ENCODE peak calls at places on chromosomes 4 and X, in six cellular contexts. D is small intestine, N is right lobe of liver, H is colonic mucosa, T is pancreas, X is fibroblast of lung. G is an unnamed sample. For H3K4me1, the result is how much of the 10 kb centered on the place peaks cover.

GRCh38 chr4:113145519-113146291 is 96.3 kb downstream of the ANK2 start:
- DNase-seq in T (no peak), N (no peak), H (no peak), X (no peak), D (peak), G (no peak)

GRCh38 chr4:6200011-6200921 is at the start of gene JAKMIP1:
- DNase-seq in T (peak), N (peak), H (peak), X (peak), D (peak), G (no peak)

GRCh38 chr4:158015241-158015640 is 157.6 kb downstream of the GASK1B start:
- DNase-seq in H (no peak), T (no peak), X (peak), N (no peak), D (no peak), G (no peak)

GRCh38 chrX:36019164-36019563 is 99.6 kb downstream of the CFAP47 start:
- DNase-seq in N (no peak), T (no peak), D (peak), X (no peak), H (peak), G (no peak)

GRCh38 chrX:43860646-43861370 is 21.4 kb downstream of the MAOB start:
- DNase-seq in D (peak), N (no peak), T (no peak), H (no peak), X (peak), G (no peak)

GRCh38 chr4:150078041-150078995 is at the start of gene DCLK2:
- DNase-seq in D (peak), T (peak), X (peak), H (peak), N (peak), G (peak)

GRCh38 chr4:8913121-8913857 is 41.6 kb upstream of the HMX1 start:
- DNase-seq in T (no peak), X (no peak), H (peak), D (no peak), N (peak), G (no peak)

GRCh38 chrX:7876957-7877356 is 34.0 kb downstream of the VCX start:
- DNase-seq in D (no peak), T (no peak), H (no peak), X (no peak), N (no peak), G (no peak)

GRCh38 chr4:88891636-88892035 is 165.3 kb downstream of the FAM13A start:
- DNase-seq in N (no peak), X (peak), H (no peak), D (no peak), T (no peak), G (no peak)

GRCh38 chr4:25953740-25954139 is 39.7 kb downstream of the SMIM20 start:
- DNase-seq in H (no peak), T (no peak), N (no peak), D (peak), X (peak), G (no peak)

GRCh38 chrX:43559643-43560042 is 96.5 kb upstream of the MAOA start:
- DNase-seq in D (peak), T (no peak), X (peak), H (peak), N (peak), G (no peak)

DNA sequence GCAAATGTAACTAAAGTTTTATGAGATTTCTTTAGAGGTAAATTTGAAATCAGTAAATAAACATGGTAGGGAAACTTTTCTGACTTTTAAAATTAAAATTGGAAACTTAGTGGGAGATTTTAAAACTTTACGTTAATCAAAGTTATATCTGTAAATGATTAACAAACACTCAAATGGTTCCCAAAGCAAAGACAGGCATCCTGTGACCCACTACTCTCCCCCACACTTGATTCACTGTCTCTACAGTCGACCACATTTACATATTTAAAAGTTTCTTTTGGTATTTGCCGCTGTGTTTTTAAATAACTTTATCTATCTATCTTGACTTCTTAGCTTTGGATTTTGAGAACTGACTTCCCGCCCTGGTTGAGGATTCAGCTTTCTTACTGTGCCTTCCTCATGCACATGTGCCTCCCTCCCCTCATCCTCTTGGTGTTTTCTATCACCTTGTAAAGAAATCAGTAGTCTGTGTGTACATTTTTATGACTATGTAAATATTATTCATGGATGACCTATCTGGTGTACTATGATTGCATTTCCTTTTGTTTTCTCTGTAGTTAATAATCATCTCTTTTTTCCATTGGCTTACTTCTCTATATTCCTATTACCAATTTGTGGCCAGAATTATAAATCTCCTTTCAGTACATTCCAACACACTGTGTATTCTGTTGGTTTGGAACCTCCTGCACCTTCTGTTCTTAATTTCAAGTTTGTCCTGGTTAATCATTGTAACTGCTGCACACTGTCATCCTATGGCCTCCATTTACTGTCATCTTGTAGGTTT is 72.6 kb downstream of the WWC2 start:
- DNase-seq in T (no peak), D (no peak), X (no peak), N (no peak), H (no peak), G (no peak)
- H3K4me1 ChIP-seq in T (under half), D (under half), X (under half), N (under half), H (under half), G (under half)

GRCh38 chrX:136397001-136397400 is 90.7 kb upstream of the BRS3 start:
- DNase-seq in N (no peak), H (no peak), D (peak), X (no peak), T (no peak), G (no peak)

GRCh38 chrX:136390921-136391320 is 90.2 kb downstream of the ADGRG4 start:
- DNase-seq in N (no peak), H (no peak), T (no peak), X (no peak), D (no peak), G (no peak)

GRCh38 chrX:136395271-136395670 is 92.5 kb upstream of the BRS3 start:
- DNase-seq in T (no peak), D (no peak), X (no peak), H (no peak), N (no peak), G (no peak)
- H3K4me3 ChIP-seq in T (no peak), D (no peak), X (no peak), H (no peak), N (no peak), G (no peak)

DNA sequence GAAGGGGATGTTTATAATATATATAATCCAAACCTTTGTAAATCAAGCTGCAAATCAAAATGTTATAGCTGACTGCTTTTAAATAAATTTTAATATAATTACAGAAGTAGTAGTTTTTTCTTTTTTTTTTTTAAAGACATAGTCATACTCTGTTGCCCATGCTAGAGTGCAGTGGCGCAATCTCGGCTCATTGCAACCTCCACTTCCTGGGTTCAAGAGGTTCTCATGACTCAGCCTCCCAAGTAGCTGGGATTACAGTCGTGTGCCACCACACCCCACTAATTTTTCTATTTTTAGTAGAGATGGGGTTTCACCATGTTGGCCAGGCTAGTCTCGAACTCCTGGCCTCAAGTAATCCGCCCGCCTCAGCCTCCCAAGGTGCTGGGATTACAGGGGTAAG is 178.7 kb downstream of the FBXW7 start:
- DNase-seq in H (no peak), T (no peak), X (peak), D (no peak), N (no peak), G (no peak)
- H3K4me1 ChIP-seq in H (under half), T (under half), X (under half), D (under half), N (under half), G (under half)

GRCh38 chr4:181559637-181560036 is 683.6 kb upstream of the TENM3 start:
- DNase-seq in X (no peak), H (no peak), D (no peak), T (no peak), N (no peak), G (no peak)
- H3K4me3 ChIP-seq in X (no peak), H (no peak), D (no peak), T (no peak), N (no peak), G (no peak)

GRCh38 chrX:131985526-131986049 is 37.5 kb upstream of the STK26 start:
- DNase-seq in D (no peak), X (no peak), N (no peak), T (no peak), H (no peak), G (no peak)

GRCh38 chrX:131988236-131988635 is 34.9 kb upstream of the STK26 start:
- DNase-seq in X (no peak), D (no peak), T (no peak), N (no peak), H (no peak), G (no peak)

GRCh38 chrX:131987252-131987651 is 35.9 kb upstream of the STK26 start:
- DNase-seq in D (peak), T (no peak), X (no peak), N (no peak), H (no peak), G (no peak)
- H3K4me1 ChIP-seq in D (under half), T (under half), X (under half), N (under half), H (under half), G (under half)

GRCh38 chrX:118565853-118566252 is 70.2 kb downstream of the DOCK11 start:
- DNase-seq in T (no peak), D (no peak), N (no peak), X (no peak), H (no peak), G (no peak)

GRCh38 chrX:118562574-118563164 is 67.1 kb downstream of the DOCK11 start:
- DNase-seq in N (no peak), D (no peak), H (no peak), T (no peak), X (no peak), G (no peak)

GRCh38 chrX:118566359-118566758 is 70.7 kb downstream of the DOCK11 start:
- DNase-seq in D (no peak), T (no peak), N (no peak), X (no peak), H (no peak), G (no peak)

GRCh38 chrX:118564498-118564897 is 68.9 kb downstream of the DOCK11 start:
- DNase-seq in D (no peak), T (no peak), H (no peak), N (no peak), X (no peak), G (no peak)

DNA sequence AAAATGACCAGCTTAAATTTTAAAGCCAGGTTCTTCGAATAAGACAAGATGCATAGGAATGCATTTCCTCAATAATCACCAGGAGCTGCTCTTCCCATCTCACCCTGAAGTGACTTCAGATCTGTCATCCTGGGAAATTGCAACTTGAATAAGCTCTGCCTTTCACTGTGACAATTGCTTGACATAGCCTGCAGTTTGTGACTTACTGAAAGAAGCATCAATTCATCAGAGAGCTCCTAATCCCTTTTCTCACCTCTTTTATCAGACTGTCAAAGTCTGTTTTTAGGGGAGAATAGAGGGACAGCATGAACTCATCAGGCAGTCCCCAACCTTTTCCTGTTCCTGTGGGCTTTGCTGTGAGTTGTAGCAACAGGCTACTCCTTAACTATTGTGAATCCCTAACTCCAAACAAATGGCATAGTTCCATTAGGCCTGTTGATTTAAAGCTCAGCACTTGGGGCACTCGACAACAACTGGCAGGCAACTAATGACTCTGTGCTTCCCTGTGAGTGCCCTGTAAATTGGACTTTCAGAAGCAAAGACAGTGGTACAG is 64.8 kb downstream of the DOCK11 start:
- DNase-seq in D (no peak), H (no peak), T (no peak), N (no peak), X (no peak), G (no peak)
- H3K4me3 ChIP-seq in D (no peak), H (no peak), T (no peak), N (no peak), X (no peak), G (no peak)

DNA sequence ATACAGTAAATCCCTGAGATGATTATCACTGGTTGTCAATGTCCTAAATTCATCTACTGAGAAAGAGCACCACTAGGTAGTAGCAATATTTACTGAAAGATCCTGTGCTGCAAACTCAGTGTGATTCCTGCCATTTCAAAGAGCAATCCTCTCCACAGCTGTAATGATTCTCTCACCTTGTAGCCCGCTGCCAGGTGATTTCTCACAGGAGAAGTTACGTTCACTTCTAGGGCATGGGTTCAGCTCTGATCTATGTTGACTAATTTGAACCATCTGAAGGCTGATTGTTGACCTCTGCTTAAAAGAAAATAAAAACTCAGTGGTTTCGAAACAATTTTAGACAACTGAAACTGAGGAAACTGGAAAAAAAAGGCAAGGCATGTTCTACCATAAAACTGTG is 197.0 kb downstream of the FAT4 start:
- DNase-seq in T (no peak), N (no peak), X (no peak), H (no peak), D (no peak), G (no peak)
- H3K4me1 ChIP-seq in T (under half), N (under half), X (under half), H (under half), D (under half), G (under half)

G was measured in thoracic aorta.